ENCODE peak calls at places on chromosome 6, in five cellular contexts. O is CD8-positive, alpha-beta T cell; I is uterus; P is spleen; E is mesothelial cell of epicardium. V is an unnamed sample.

GRCh38 chr6:47248446-47248845 is 61.3 kb downstream of the TNFRSF21 start:
- DNase-seq in P (no peak), E (no peak), O (no peak), I (no peak), V (no peak)

GRCh38 chr6:45566882-45567281 is 189.1 kb upstream of the SUPT3H start:
- DNase-seq in P (no peak), O (no peak), I (no peak), E (no peak), V (no peak)

GRCh38 chr6:152969688-152970418 is 13.0 kb downstream of the FBXO5 start:
- DNase-seq in O (no peak), E (no peak), P (no peak), I (no peak), V (no peak)

GRCh38 chr6:169230923-169231789 is 22.5 kb downstream of the THBS2 start:
- DNase-seq in E (no peak), P (no peak), I (peak), O (no peak), V (no peak)

GRCh38 chr6:30884521-30885480 is 482 bp downstream of the DDR1 start:
- DNase-seq in O (no peak), I (peak), P (peak), E (peak), V (peak)

GRCh38 chr6:15682965-15683822 is 20.4 kb upstream of the DTNBP1 start:
- DNase-seq in E (no peak), P (no peak), O (no peak), I (no peak), V (no peak)

GRCh38 chr6:45504947-45505346 is 127.2 kb upstream of the SUPT3H start:
- DNase-seq in P (no peak), E (no peak), I (no peak), O (no peak), V (no peak)

GRCh38 chr6:118495639-118496296 is 52.3 kb upstream of the PLN start:
- DNase-seq in O (no peak), P (no peak), I (no peak), E (no peak), V (no peak)

GRCh38 chr6:44004136-44004535 is 123.1 kb downstream of the MRPL14 start:
- DNase-seq in O (no peak), I (no peak), P (no peak), E (no peak), V (no peak)

GRCh38 chr6:136922680-136922996 is 537 bp downstream of the SLC35D3 start:
- DNase-seq in E (no peak), O (no peak), I (no peak), P (no peak), V (peak)

GRCh38 chr6:133341607-133342158 is 100.5 kb downstream of the EYA4 start:
- DNase-seq in I (no peak), E (no peak), O (no peak), P (no peak), V (no peak)

GRCh38 chr6:63783096-63783495 is 147.5 kb downstream of the PHF3 start:
- DNase-seq in O (no peak), P (no peak), I (no peak), E (no peak), V (no peak)

GRCh38 chr6:49915035-49915434 is 48.7 kb upstream of the CRISP1 start:
- DNase-seq in P (no peak), E (no peak), O (no peak), I (no peak), V (no peak)

GRCh38 chr6:167092672-167093339 is 30.1 kb upstream of the CCR6 start:
- DNase-seq in P (peak), O (no peak), I (no peak), E (no peak), V (no peak)

GRCh38 chr6:100467144-100468012 is 2.7 kb upstream of the SIM1 start:
- DNase-seq in O (no peak), P (no peak), E (no peak), I (no peak), V (no peak)

GRCh38 chr6:112906737-112907136 is 559.6 kb downstream of the RFPL4B start:
- DNase-seq in P (no peak), E (no peak), I (no peak), O (no peak), V (no peak)

GRCh38 chr6:137496392-137496767 is 2.2 kb upstream of the OLIG3 start:
- DNase-seq in O (no peak), E (no peak), I (no peak), P (no peak), V (peak)

GRCh38 chr6:125913864-125914351 is 42.7 kb upstream of the HINT3 start:
- DNase-seq in E (no peak), P (no peak), I (peak), O (no peak), V (no peak)

GRCh38 chr6:117387454-117387974 is 38.2 kb downstream of the ROS1 start:
- DNase-seq in E (no peak), O (no peak), P (no peak), I (no peak), V (no peak)

GRCh38 chr6:3195377-3195694 is 32.1 kb downstream of the TUBB2B start:
- DNase-seq in O (no peak), I (no peak), E (no peak), P (no peak), V (no peak)

GRCh38 chr6:3196770-3197169 is 30.7 kb downstream of the TUBB2B start:
- DNase-seq in I (no peak), E (no peak), P (no peak), O (no peak), V (no peak)

GRCh38 chr6:3193102-3193837 is 34.2 kb downstream of the TUBB2B start:
- DNase-seq in O (no peak), I (no peak), P (no peak), E (no peak), V (peak)

GRCh38 chr6:3194535-3195376 is 32.7 kb downstream of the TUBB2B start:
- DNase-seq in I (no peak), E (no peak), P (no peak), O (no peak), V (peak)

DNA sequence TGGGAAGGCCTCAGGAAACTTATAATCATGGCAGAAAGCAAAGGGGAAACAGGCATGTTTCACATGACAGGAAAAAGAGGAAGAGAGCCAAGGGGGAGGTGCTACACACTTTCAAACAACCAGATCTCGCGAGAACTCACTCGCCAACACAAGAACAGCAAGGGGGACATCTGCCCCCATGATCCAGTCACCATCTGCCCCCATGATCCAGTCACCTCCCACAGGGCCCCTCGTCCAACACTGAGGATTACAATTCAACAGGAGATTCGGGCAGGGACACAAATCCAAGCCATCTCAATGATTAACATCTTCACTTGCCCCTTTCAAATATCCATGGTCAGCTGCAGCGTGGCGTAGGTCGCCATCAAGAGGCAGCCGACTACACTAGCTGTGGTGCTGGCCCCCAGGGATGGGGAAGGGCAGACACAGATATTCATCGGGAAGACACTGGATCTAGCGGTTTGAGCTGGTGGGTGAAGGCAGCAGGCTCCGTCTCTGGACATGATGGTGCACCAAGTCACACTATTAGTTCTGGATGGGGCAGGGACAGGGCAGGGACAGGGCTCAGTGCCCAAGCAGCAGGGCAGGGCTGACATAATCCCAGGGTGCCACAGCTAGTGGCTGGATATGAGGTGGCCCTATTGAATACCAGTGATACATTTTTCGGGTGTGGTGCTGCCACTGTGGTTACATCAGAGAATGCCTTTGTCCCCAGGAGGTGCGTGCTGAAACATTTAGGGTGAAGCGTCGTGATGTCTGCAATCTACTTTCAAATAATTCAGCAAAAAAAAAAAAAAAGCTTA is 31.6 kb downstream of the TUBB2B start:
- DNase-seq in O (no peak), P (no peak), I (no peak), E (no peak), V (peak)
- TF ChIP-seq CTCF in O (no peak), P (no peak), I (no peak), E (no peak), V (no peak)

GRCh38 chr6:20692023-20692422 is 157.8 kb downstream of the CDKAL1 start:
- DNase-seq in O (no peak), P (no peak), E (no peak), I (no peak), V (no peak)

GRCh38 chr6:20693466-20694063 is 159.3 kb downstream of the CDKAL1 start:
- DNase-seq in E (no peak), P (no peak), I (no peak), O (no peak), V (no peak)

GRCh38 chr6:20687494-20687893 is 153.2 kb downstream of the CDKAL1 start:
- DNase-seq in I (no peak), E (no peak), P (no peak), O (no peak), V (no peak)

GRCh38 chr6:20688710-20689500 is 154.6 kb downstream of the CDKAL1 start:
- DNase-seq in P (no peak), I (no peak), O (no peak), E (no peak), V (no peak)

GRCh38 chr6:20691185-20691584 is 156.9 kb downstream of the CDKAL1 start:
- DNase-seq in E (no peak), I (no peak), O (no peak), P (no peak), V (no peak)
- TF ChIP-seq CTCF in E (no peak), I (no peak), O (no peak), P (no peak), V (no peak)

GRCh38 chr6:145139451-145139850 is 595.9 kb downstream of the EPM2A start:
- DNase-seq in E (no peak), P (no peak), O (no peak), I (no peak), V (no peak)

GRCh38 chr6:145138469-145139185 is 596.7 kb downstream of the EPM2A start:
- DNase-seq in P (no peak), E (no peak), O (no peak), I (no peak), V (no peak)

GRCh38 chr6:145139895-145140294 is 595.4 kb downstream of the EPM2A start:
- DNase-seq in O (no peak), P (no peak), E (no peak), I (no peak), V (no peak)

GRCh38 chr6:145135702-145136101 is 599.6 kb downstream of the EPM2A start:
- DNase-seq in I (no peak), O (no peak), E (no peak), P (no peak), V (no peak)

DNA sequence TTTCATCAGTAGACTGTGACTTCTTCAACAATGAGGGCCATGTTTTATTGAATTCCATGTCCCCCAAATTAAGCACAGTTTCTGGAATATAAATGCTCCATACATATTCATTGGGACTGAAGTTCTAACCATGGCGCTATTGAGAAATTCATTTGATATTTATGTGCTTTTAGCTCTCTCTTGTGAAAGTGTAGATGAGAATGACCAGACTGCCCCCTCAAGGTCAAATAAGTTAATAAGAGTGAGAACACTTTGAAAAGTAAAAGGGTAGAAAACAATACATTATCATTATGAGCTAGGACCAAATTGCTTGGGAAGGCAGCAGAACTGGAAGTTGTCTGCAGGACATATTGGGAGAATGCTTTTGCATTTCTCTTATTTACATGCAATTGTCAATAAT is 597.9 kb downstream of the EPM2A start:
- DNase-seq in I (no peak), O (no peak), E (no peak), P (no peak), V (no peak)
- TF ChIP-seq CTCF in I (no peak), O (no peak), E (no peak), P (no peak), V (peak)

GRCh38 chr6:68652117-68652536 is 17.0 kb downstream of the ADGRB3 start:
- DNase-seq in O (no peak), P (no peak), I (no peak), E (no peak), V (no peak)
- TF ChIP-seq CTCF in O (no peak), P (no peak), I (no peak), E (no peak), V (no peak)

GRCh38 chr6:71512256-71512655 is 223.6 kb downstream of the OGFRL1 start:
- DNase-seq in I (no peak), P (no peak), E (no peak), O (no peak), V (no peak)

GRCh38 chr6:71513036-71513435 is 224.4 kb downstream of the OGFRL1 start:
- DNase-seq in O (no peak), I (no peak), E (no peak), P (no peak), V (no peak)

GRCh38 chr6:71509142-71509541 is 220.5 kb downstream of the OGFRL1 start:
- DNase-seq in P (no peak), I (no peak), E (no peak), O (no peak), V (no peak)

GRCh38 chr6:71510856-71511255 is 222.2 kb downstream of the OGFRL1 start:
- DNase-seq in E (no peak), I (no peak), P (no peak), O (no peak), V (no peak)

GRCh38 chr6:71510057-71510713 is 221.6 kb downstream of the OGFRL1 start:
- DNase-seq in E (peak), O (no peak), I (peak), P (peak), V (no peak)
- TF ChIP-seq CTCF in E (no peak), O (no peak), I (peak), P (no peak), V (peak)

DNA sequence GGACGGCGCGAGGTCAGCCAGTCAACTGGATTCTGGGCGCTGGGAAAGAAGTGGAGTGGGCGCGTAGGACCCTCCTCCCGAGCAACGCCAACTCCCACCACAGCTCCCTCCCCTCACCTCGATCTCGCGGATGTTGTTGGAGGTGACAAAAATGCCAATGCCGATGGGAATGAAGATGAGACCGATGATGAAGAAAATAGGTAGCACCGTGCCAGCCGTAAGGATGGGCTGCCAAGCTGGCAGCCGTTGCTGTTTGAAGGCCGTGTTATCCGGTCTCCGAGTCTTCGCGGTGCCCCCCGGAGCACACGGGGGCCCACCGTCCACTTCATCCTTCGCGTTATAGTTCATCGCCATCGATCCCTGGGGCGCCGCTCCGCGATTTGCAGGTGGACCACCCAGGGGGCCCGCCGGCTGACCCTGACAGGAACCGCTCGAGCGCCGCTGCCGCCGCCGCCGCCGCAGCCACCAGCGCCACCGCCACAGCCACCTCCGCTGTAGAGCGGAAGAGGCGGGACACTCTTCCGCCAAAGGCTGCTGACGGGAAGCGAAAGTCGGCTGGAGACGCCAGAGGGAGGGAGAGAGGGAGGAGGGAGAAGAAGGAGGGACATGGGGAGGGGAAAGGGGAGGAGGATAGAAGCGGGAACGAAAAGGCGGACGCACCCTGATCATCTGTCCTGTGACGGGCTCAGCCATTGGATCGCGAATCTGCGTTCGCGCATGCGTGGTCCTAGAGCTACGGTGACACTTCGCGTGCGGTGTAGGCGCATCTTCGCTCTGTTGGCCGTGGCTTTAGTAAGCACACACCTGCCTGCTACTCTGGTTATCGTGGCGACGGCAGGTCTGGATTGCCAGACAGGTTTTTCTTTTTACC is at the start of gene TMEM30A:
- DNase-seq in E (peak), P (peak), O (peak), I (peak), V (peak)
- TF ChIP-seq CTCF in E (no peak), P (no peak), O (no peak), I (no peak), V (no peak)